ENCODE peak calls at places on chromosomes 4 and X, in four cellular contexts. J, R, A and W are unnamed samples.

GRCh38 chrX:63679432-63679831 is 105.6 kb downstream of the ARHGEF9 start:
- DNase-seq in J (no peak), R (no peak), A (no peak), W (no peak)

GRCh38 chr4:2042207-2042946 is 16.8 kb upstream of the NAT8L start:
- DNase-seq in J (no peak), R (no peak), A (peak; percentile 39), W (no peak)

GRCh38 chr4:154004859-154005520 is 216.1 kb upstream of the SFRP2 start:
- DNase-seq in J (no peak), R (no peak), A (no peak), W (peak; percentile 13)

GRCh38 chr4:86261634-86262033 is 98.2 kb downstream of the MAPK10 start:
- DNase-seq in J (no peak), R (no peak), A (no peak), W (no peak)

GRCh38 chrX:135345328-135345645 is 36.0 kb downstream of the ETDC start:
- DNase-seq in J (peak; percentile 49), R (no peak), A (no peak), W (no peak)

GRCh38 chrX:40323977-40324376 is 226.2 kb upstream of the BCOR start:
- DNase-seq in J (no peak), R (no peak), A (no peak), W (no peak)

GRCh38 chr4:158008551-158009218 is 164.1 kb downstream of the GASK1B start:
- DNase-seq in J (peak; percentile 63), R (no peak), A (no peak), W (no peak)

GRCh38 chr4:34193451-34194154 is 2050.7 kb downstream of the ARAP2 start:
- DNase-seq in J (peak; percentile 50), R (no peak), A (no peak), W (no peak)

GRCh38 chr4:793941-794621 is 31.8 kb downstream of the CPLX1 start:
- DNase-seq in J (peak; percentile 22), R (no peak), A (no peak), W (no peak)

GRCh38 chrX:13898084-13898483 is 81.2 kb upstream of the GPM6B start:
- DNase-seq in J (peak; percentile 22), R (no peak), A (no peak), W (peak; percentile 79)

GRCh38 chrX:11298600-11298999 is 5.4 kb downstream of the AMELX start:
- DNase-seq in J (no peak), R (no peak), A (no peak), W (no peak)
- H4K5ac ChIP-seq in J (no peak overlapping the region), R (no peak overlapping the region), A (no peak overlapping the region), W (no peak overlapping the region)

DNA sequence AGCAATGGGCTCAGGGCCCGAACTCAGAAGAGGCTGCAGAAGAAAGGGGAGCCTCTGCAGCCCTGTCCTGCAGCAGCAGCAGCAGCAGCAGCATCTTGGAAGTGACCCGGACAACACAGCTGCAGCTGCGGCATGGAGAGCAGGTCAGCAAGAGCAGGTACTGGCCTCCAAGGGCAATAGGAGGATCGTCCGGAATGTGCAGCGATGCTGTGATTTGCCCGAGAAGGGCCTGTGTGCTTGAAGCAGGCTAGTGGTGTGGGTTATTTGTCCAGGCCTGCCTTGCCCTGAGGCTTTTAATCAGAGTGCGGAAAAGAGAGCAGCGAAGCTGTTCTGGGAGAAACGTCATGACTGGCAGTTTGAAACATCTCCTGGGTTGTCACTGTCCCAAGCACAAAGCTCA is 126.0 kb downstream of the F11 start:
- DNase-seq in J (no peak), R (no peak), A (no peak), W (no peak)
- H3K18ac ChIP-seq in J (no peak overlapping the region), R (no peak overlapping the region), A (no peak overlapping the region), W (no peak overlapping the region)

GRCh38 chr4:136186650-136187049 is 1345.6 kb downstream of the PCDH18 start:
- DNase-seq in J (no peak), R (no peak), A (no peak), W (no peak)
- H3K56ac ChIP-seq in J (no peak overlapping the region), R (no peak overlapping the region), A (no peak overlapping the region), W (no peak overlapping the region)

GRCh38 chrX:68945081-68945602 is 116.3 kb downstream of the EFNB1 start:
- DNase-seq in J (no peak), R (no peak), A (no peak), W (no peak)

GRCh38 chrX:68944211-68944610 is 115.4 kb downstream of the EFNB1 start:
- DNase-seq in J (no peak), R (no peak), A (no peak), W (no peak)

GRCh38 chrX:68945603-68946228 is 116.9 kb downstream of the EFNB1 start:
- DNase-seq in J (peak; percentile 70), R (no peak), A (peak; percentile 55), W (peak; percentile 57)

GRCh38 chrX:68942797-68943196 is 114.0 kb downstream of the EFNB1 start:
- DNase-seq in J (no peak), R (no peak), A (no peak), W (no peak)

GRCh38 chrX:68947882-68948605 is 119.2 kb downstream of the EFNB1 start:
- DNase-seq in J (no peak), R (no peak), A (no peak), W (no peak)
- H4K5ac ChIP-seq in J (no peak overlapping the region), R (no peak overlapping the region), A (no peak overlapping the region), W (no peak overlapping the region)

GRCh38 chr4:41288254-41288653 is 31.5 kb downstream of the UCHL1 start:
- DNase-seq in J (no peak), R (no peak), A (no peak), W (no peak)

GRCh38 chr4:41287005-41287404 is 30.3 kb downstream of the UCHL1 start:
- DNase-seq in J (peak; percentile 48), R (no peak), A (no peak), W (no peak)

GRCh38 chr4:41285202-41285876 is 28.6 kb downstream of the UCHL1 start:
- DNase-seq in J (no peak), R (no peak), A (no peak), W (no peak)

GRCh38 chr4:41290486-41290885 is 33.8 kb downstream of the UCHL1 start:
- DNase-seq in J (no peak), R (no peak), A (no peak), W (no peak)

DNA sequence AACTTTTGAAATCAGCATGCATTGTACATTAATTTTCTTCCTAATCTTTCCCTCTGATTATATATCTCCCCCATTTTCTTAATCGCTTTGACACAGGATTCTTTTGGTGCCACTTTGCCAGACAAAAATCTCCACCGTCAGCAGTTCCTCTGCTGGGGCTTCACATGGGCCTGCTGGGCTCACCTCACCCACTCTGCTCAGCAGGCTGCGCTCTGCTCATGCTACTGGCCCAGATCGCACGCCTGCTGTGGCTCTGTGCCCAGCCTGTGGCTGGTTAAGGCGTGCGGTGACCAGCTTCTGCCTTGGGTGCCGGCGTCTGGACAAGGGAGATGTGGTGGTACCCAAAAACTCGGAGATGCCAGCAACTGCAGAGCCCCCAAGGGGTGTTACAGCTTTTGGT is 31.1 kb downstream of the UCHL1 start:
- DNase-seq in J (no peak), R (no peak), A (no peak), W (no peak)
- H3K18ac ChIP-seq in J (peak overlapping the region; percentile 9), R (no peak overlapping the region), A (no peak overlapping the region), W (no peak overlapping the region)

GRCh38 chrX:154138857-154139256 is 5.2 kb upstream of the OPN1LW start:
- DNase-seq in J (no peak), R (no peak), A (no peak), W (no peak)

GRCh38 chrX:154142386-154142785 is 1.7 kb upstream of the OPN1LW start:
- DNase-seq in J (no peak), R (no peak), A (no peak), W (no peak)

GRCh38 chrX:154140742-154141141 is 3.3 kb upstream of the OPN1LW start:
- DNase-seq in J (no peak), R (no peak), A (no peak), W (no peak)

GRCh38 chrX:154142950-154143745 is 895 bp upstream of the OPN1LW start:
- DNase-seq in J (no peak), R (no peak), A (no peak), W (no peak)

DNA sequence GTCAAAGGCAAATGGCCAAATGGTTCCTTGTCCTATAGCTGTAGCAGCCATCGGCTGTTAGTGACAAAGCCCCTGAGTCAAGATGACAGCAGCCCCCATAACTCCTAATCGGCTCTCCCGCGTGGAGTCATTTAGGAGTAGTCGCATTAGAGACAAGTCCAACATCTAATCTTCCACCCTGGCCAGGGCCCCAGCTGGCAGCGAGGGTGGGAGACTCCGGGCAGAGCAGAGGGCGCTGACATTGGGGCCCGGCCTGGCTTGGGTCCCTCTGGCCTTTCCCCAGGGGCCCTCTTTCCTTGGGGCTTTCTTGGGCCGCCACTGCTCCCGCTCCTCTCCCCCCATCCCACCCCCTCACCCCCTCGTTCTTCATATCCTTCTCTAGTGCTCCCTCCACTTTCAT is 3.8 kb upstream of the OPN1LW start:
- DNase-seq in J (no peak), R (no peak), A (no peak), W (no peak)
- H3K56ac ChIP-seq in J (no peak overlapping the region), R (no peak overlapping the region), A (no peak overlapping the region), W (no peak overlapping the region)

DNA sequence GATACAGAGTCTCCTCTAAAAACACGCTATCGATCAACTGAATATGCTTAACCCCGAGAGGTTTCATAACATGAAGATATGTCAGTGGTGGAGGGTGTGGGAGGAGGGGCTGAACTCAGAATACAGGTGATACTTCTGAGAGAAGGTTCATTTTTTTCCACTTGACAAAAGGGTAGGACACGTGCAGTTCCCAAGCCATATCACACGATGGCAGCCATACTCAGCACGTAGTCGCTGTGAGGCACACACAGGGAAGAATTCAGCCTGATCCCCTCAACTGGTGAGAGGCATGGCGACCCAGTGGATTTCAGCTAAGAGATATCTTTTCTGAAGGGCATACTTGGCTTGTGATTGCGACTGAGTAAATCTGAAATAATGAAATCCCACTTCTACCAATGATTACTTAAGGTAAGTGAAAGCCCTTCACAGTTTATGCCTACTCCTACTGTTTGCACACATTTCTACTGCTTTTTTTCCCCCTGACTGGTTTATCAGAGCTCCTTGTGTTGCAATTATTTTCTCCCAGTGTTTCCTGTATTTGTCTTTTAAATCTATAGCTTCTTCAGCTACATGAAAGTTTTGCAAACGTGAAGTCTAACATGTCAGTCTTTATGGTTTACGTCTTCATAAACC is 133.1 kb downstream of the CORIN start:
- DNase-seq in J (peak; percentile 37), R (peak; percentile 19), A (peak; percentile 70), W (peak; percentile 81)
- H4K5ac ChIP-seq in J (no peak overlapping the region), R (no peak overlapping the region), A (no peak overlapping the region), W (no peak overlapping the region)

GRCh38 chr4:8073206-8073863 is 85.3 kb downstream of the ABLIM2 start:
- DNase-seq in J (no peak), R (no peak), A (no peak), W (no peak)
- H3K18ac ChIP-seq in J (no peak overlapping the region), R (no peak overlapping the region), A (no peak overlapping the region), W (no peak overlapping the region)

GRCh38 chr4:14383652-14384051 is 618.6 kb upstream of the CPEB2 start:
- DNase-seq in J (no peak), R (no peak), A (no peak), W (no peak)
- H3K56ac ChIP-seq in J (no peak overlapping the region), R (no peak overlapping the region), A (no peak overlapping the region), W (no peak overlapping the region)

GRCh38 chr4:173909294-173909693 is 374.2 kb downstream of the FBXO8 start:
- DNase-seq in J (no peak), R (no peak), A (no peak), W (no peak)
- H4K5ac ChIP-seq in J (no peak overlapping the region), R (no peak overlapping the region), A (no peak overlapping the region), W (no peak overlapping the region)